ENCODE peak calls at places on chromosomes 12 and 14, in ten cellular contexts. D is right atrium auricular region, E is endothelial cell of umbilical vein, Y is mucosa of descending colon, I is esophagus muscularis mucosa, F is Calu3, A is neural progenitor cell, G is uterus, K is psoas muscle, T is OCI-LY7. Z is an unnamed sample.

GRCh38 chr12:66964629-66965028 is 285.8 kb upstream of the GRIP1 start:
- DNase-seq in E (no peak), Y (no peak), I (no peak), A (no peak), D (no peak), F (no peak), G (no peak), K (no peak), T (no peak), Z (no peak)

GRCh38 chr14:25150934-25151790 is 101.2 kb upstream of the STXBP6 start:
- DNase-seq in A (peak; percentile 63), I (no peak), F (no peak), G (no peak), K (no peak), D (no peak), T (peak; percentile 55), Y (no peak), E (peak; percentile 43), Z (peak; percentile 52)

GRCh38 chr12:58540480-58541299 is 379.6 kb downstream of the LRIG3 start:
- DNase-seq in E (peak; percentile 89), I (no peak), Y (peak; percentile 65), D (peak; percentile 77), K (peak; percentile 64), G (peak; percentile 76), T (peak; percentile 45), A (peak; percentile 92), F (peak; percentile 83), Z (no peak)

GRCh38 chr12:108559748-108560147 is 1.2 kb downstream of the SART3 start:
- DNase-seq in Y (no peak), E (no peak), D (no peak), G (no peak), I (no peak), T (peak; percentile 30), K (no peak), A (no peak), F (no peak), Z (no peak)

GRCh38 chr12:121132601-121133481 is at the start of gene P2RX7:
- DNase-seq in G (peak; percentile 71), K (peak; percentile 80), E (peak; percentile 77), Y (peak; percentile 85), I (peak; percentile 93), A (peak; percentile 48), D (peak; percentile 82), T (peak; percentile 44), F (peak; percentile 69), Z (peak; percentile 65)

GRCh38 chr14:23359722-23360447 is 5.1 kb downstream of the EFS start:
- DNase-seq in G (no peak), Y (no peak), K (no peak), I (no peak), D (no peak), T (no peak), F (no peak), A (no peak), E (no peak), Z (no peak)

GRCh38 chr12:9509464-9510166 is 98.1 kb downstream of the KLRB1 start:
- DNase-seq in G (no peak), A (no peak), F (peak; percentile 32), T (peak; percentile 0), D (no peak), I (no peak), K (no peak), E (no peak), Y (no peak), Z (no peak)

GRCh38 chr12:56110571-56110970 is 5.9 kb upstream of the RPL41 start:
- DNase-seq in Y (no peak), A (no peak), T (no peak), D (no peak), F (no peak), I (no peak), G (no peak), E (no peak), K (no peak), Z (no peak)

GRCh38 chr12:117127933-117128823 is 29.0 kb upstream of the TESC start:
- DNase-seq in T (no peak), G (no peak), K (no peak), A (no peak), I (no peak), D (no peak), F (no peak), Y (no peak), E (no peak), Z (no peak)

DNA sequence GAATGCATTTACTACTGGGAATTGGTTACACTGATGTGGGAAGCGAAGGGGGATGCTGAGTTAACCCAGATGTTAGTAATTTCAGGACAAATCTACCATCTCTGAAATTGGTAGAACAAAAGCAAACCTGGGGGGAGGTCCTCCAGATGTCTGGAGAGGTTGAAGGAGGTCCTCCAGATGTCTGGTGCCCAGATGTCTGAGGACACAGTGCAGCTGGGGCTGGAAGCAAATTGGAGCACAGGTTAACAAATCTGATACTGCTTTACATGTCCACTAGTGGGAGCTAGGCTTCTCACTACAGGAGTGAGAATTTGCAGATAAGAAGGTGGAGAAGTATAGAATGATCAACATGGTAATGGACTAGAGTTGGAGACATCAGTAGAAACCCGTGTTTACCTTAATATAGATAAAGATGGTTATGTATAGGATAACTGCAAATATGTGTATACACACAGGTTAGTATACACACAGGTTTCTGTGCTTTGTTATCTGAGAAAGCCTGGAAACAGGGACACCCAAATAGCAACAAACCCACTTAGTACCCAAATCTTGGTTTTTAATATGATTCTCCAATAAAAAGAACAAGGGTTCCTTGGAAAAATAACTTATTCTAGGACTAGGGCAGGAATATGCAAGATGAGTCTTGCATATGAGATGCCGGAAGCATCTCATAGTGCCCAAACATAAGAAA is 162.5 kb downstream of the C12orf50 start:
- DNase-seq in A (peak; percentile 2), Y (no peak), D (no peak), K (no peak), T (peak; percentile 24), G (no peak), F (peak; percentile 8), I (no peak), E (peak; percentile 9), Z (no peak)
- TF ChIP-seq CTCF in A (peak; percentile 50), Y (no peak), D (no peak), K (no peak), T (peak; percentile 76), G (no peak), F (peak; percentile 41), I (no peak), E (peak; percentile 28), Z (peak; percentile 14)

DNA sequence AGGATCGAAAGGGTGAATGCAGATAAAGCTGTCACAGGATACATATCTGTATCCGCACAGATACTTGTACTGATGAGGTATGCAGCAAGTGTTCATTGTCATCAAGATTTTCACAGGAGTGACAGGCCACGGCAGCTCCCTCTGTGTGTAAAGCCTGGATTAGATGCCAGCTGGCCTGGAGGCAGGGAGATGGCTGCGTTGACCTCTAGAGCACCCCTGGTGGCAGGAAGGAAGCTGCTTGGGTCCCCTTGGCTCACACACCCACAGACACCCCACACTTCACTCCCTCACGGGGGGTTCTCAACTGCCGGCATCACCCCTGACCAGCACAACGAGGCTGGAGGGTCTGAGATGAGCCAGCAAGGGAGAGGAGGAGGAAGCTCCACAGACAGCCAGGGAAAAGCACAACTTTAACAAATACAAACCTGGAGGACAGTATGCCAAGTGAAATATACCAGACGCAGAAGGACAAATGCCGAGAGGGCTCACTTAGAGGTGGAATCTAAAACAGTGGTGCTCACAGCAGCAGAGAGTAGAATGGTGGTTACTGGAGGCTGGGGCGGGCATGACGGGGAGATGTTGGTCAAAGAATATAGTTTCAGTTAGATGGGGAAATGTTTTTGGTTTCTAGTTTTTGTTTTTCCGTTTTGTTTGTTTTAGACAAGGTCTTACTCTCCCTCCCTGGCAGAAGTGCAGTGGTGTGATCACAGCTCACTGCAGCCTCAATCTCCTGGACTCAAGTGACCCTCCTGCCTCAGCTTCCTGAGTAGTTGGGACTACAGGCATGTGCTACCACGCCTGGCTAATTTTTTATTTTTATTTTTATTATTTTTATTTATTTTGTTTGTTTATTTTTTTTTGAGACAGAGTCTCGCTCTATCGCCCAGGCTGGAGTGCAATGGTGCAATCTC is 45.7 kb downstream of the TEAD4 start:
- DNase-seq in T (peak; percentile 4), D (no peak), G (no peak), E (no peak), I (no peak), Y (no peak), A (no peak), K (peak; percentile 49), F (no peak), Z (no peak)
- TF ChIP-seq CTCF in T (peak; percentile 66), D (peak; percentile 21), G (no peak), E (no peak), I (no peak), Y (no peak), A (peak; percentile 43), K (peak; percentile 29), F (no peak), Z (peak; percentile 23)

GRCh38 chr14:60327447-60328331 is 78.7 kb downstream of the PPM1A start:
- DNase-seq in Y (peak; percentile 54), E (no peak), A (peak; percentile 43), D (no peak), F (peak; percentile 57), I (no peak), K (peak; percentile 85), T (peak; percentile 96), G (no peak), Z (peak; percentile 71)

GRCh38 chr14:60332046-60332399 is 83.0 kb downstream of the PPM1A start:
- DNase-seq in K (no peak), G (no peak), A (no peak), T (no peak), E (no peak), Y (no peak), D (no peak), F (no peak), I (no peak), Z (no peak)

GRCh38 chr14:60326274-60326673 is 77.3 kb downstream of the PPM1A start:
- DNase-seq in I (no peak), G (no peak), T (no peak), A (no peak), D (no peak), Y (no peak), F (no peak), K (no peak), E (no peak), Z (no peak)

GRCh38 chr14:60331201-60332045 is 82.4 kb downstream of the PPM1A start:
- DNase-seq in T (peak; percentile 96), K (peak; percentile 74), A (peak; percentile 93), F (peak; percentile 71), Y (peak; percentile 76), G (peak; percentile 33), I (no peak), E (peak; percentile 78), D (no peak), Z (peak; percentile 71)

DNA sequence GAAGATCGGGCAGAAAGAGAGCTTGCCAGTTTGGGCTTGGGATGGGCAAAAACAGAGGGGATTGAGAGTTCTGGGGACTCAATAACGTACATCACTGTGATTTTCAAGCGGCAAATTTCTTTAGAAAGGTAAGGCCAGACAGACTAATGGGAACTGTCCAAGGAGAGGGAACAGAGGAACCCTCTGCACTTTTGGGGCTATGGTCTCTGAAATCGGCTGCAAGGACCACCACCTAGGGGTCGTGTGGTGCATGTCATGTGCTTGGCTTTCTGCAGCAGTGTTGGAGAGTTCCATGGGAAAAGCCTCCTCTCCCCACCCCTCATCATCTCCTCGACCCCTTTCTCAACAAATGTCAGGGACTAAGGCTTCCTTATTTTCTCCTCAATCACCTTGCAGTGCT is 79.6 kb downstream of the PPM1A start:
- DNase-seq in Y (no peak), D (no peak), K (no peak), G (no peak), T (peak; percentile 63), E (no peak), F (no peak), A (peak; percentile 58), I (no peak), Z (no peak)
- TF ChIP-seq CTCF in Y (no peak), D (no peak), K (no peak), G (no peak), T (peak; percentile 71), E (no peak), F (no peak), A (peak; percentile 52), I (no peak), Z (peak; percentile 1)

GRCh38 chr12:103839103-103839502 is 1.9 kb downstream of the NT5DC3 start:
- DNase-seq in K (no peak), Y (no peak), I (no peak), F (no peak), T (no peak), E (no peak), A (no peak), G (no peak), D (no peak), Z (no peak)
- TF ChIP-seq CTCF in K (no peak), Y (no peak), I (no peak), F (no peak), T (no peak), E (no peak), A (no peak), G (no peak), D (no peak), Z (no peak)